ENCODE peak calls at places on chromosome 18, in nine cellular contexts. C is GM12878, H is GM23338, X is stomach, J is prostate gland, S is K562, A is spleen, V is endothelial cell of umbilical vein, F is SK-N-SH. Z is an unnamed sample. For H3K4me1, the result is how much of the 10 kb centered on the place peaks cover.

GRCh38 chr18:32300914-32301313 is 111.1 kb downstream of the MEP1B start:
- DNase-seq in C (no peak), H (no peak), X (no peak), J (no peak), S (no peak), A (no peak), V (no peak), F (no peak), Z (no peak)

GRCh38 chr18:3180325-3180724 is 39.4 kb downstream of the MYOM1 start:
- DNase-seq in C (no peak), H (peak), X (no peak), J (no peak), S (no peak), A (no peak), V (no peak), F (no peak), Z (no peak)

GRCh38 chr18:10131036-10131774 is 217.4 kb downstream of the VAPA start:
- DNase-seq in C (no peak), H (peak), X (no peak), J (no peak), S (no peak), A (no peak), V (no peak), F (peak), Z (no peak)

GRCh38 chr18:2293109-2293839 is 278.0 kb downstream of the METTL4 start:
- DNase-seq in C (no peak), H (peak), X (no peak), J (no peak), S (no peak), A (no peak), V (no peak), F (no peak), Z (no peak)

GRCh38 chr18:22174341-22175148 is 5.2 kb downstream of the GATA6 start:
- DNase-seq in C (no peak), H (no peak), X (no peak), J (no peak), S (no peak), A (no peak), V (peak), F (no peak), Z (no peak)

GRCh38 chr18:46632401-46633089 is 24.5 kb downstream of the LOXHD1 start:
- DNase-seq in C (no peak), H (no peak), X (no peak), J (no peak), S (peak), A (no peak), V (no peak), F (no peak), Z (no peak)

GRCh38 chr18:9825571-9826073 is 60.2 kb upstream of the TXNDC2 start:
- DNase-seq in C (no peak), H (no peak), X (no peak), J (peak), S (peak), A (no peak), V (peak), F (no peak), Z (no peak)

GRCh38 chr18:23330423-23330822 is 122.7 kb upstream of the RIOK3 start:
- DNase-seq in C (peak), H (no peak), X (no peak), J (no peak), S (no peak), A (no peak), V (no peak), F (no peak), Z (no peak)

GRCh38 chr18:41073372-41073954 is 881.6 kb upstream of the PIK3C3 start:
- DNase-seq in C (no peak), H (no peak), X (no peak), J (no peak), S (no peak), A (no peak), V (peak), F (no peak), Z (no peak)

GRCh38 chr18:68549257-68549871 is 165.5 kb downstream of the TMX3 start:
- DNase-seq in C (no peak), H (no peak), X (no peak), J (no peak), S (no peak), A (no peak), V (no peak), F (no peak), Z (no peak)

GRCh38 chr18:8348051-8348450 is 261.2 kb upstream of the RAB12 start:
- DNase-seq in C (no peak), H (no peak), X (no peak), J (no peak), S (no peak), A (no peak), V (no peak), F (no peak), Z (no peak)

GRCh38 chr18:43393174-43393573 is 115.9 kb upstream of the SYT4 start:
- DNase-seq in C (no peak), H (no peak), X (no peak), J (no peak), S (no peak), A (no peak), V (no peak), F (peak), Z (no peak)

GRCh38 chr18:6414118-6414722 is 491 bp downstream of the L3MBTL4 start:
- DNase-seq in C (no peak), H (peak), X (peak), J (peak), S (no peak), A (peak), V (no peak), F (peak), Z (peak)

GRCh38 chr18:72762505-72763122 is 105.2 kb downstream of the NETO1 start:
- DNase-seq in C (peak), H (peak), X (no peak), J (peak), S (peak), A (no peak), V (peak), F (peak), Z (no peak)

GRCh38 chr18:5627756-5628511 is 84.1 kb upstream of the EPB41L3 start:
- DNase-seq in C (no peak), H (peak), X (no peak), J (no peak), S (no peak), A (no peak), V (peak), F (no peak), Z (no peak)

GRCh38 chr18:56168049-56168781 is 470.2 kb downstream of the TXNL1 start:
- DNase-seq in C (no peak), H (peak), X (no peak), J (peak), S (no peak), A (peak), V (peak), F (no peak), Z (no peak)
- H3K4me1 ChIP-seq in C (under half), H (under half), X (under half), J (under half), S (under half), A (under half), V (under half), F (under half), Z (under half)

GRCh38 chr18:79588131-79588635 is 91.4 kb upstream of the CTDP1 start:
- DNase-seq in C (no peak), H (no peak), X (no peak), J (no peak), S (no peak), A (peak), V (no peak), F (no peak), Z (peak)

GRCh38 chr18:79590191-79591039 is 89.2 kb upstream of the CTDP1 start:
- DNase-seq in C (no peak), H (no peak), X (no peak), J (no peak), S (no peak), A (peak), V (no peak), F (no peak), Z (no peak)

GRCh38 chr18:79589601-79590091 is 90.0 kb upstream of the CTDP1 start:
- DNase-seq in C (no peak), H (no peak), X (no peak), J (no peak), S (no peak), A (peak), V (no peak), F (no peak), Z (peak)

GRCh38 chr18:79587298-79588125 is 92.1 kb upstream of the CTDP1 start:
- DNase-seq in C (no peak), H (no peak), X (no peak), J (no peak), S (no peak), A (peak), V (no peak), F (no peak), Z (peak)

GRCh38 chr18:79588636-79589481 is 90.7 kb upstream of the CTDP1 start:
- DNase-seq in C (no peak), H (peak), X (peak), J (peak), S (no peak), A (peak), V (peak), F (no peak), Z (peak)
- TF ChIP-seq CTCF in C (no peak), H (no peak), X (no peak), J (no peak), S (no peak), A (no peak), V (no peak), F (no peak), Z (no peak)

GRCh38 chr18:27843783-27844415 is 333.0 kb downstream of the CDH2 start:
- DNase-seq in C (no peak), H (no peak), X (no peak), J (no peak), S (no peak), A (no peak), V (peak), F (no peak), Z (no peak)

GRCh38 chr18:27844416-27844792 is 332.5 kb downstream of the CDH2 start:
- DNase-seq in C (no peak), H (no peak), X (no peak), J (no peak), S (no peak), A (no peak), V (no peak), F (no peak), Z (no peak)

GRCh38 chr18:27845897-27846296 is 331.0 kb downstream of the CDH2 start:
- DNase-seq in C (no peak), H (no peak), X (no peak), J (no peak), S (no peak), A (no peak), V (no peak), F (no peak), Z (no peak)

GRCh38 chr18:27847412-27847811 is 329.5 kb downstream of the CDH2 start:
- DNase-seq in C (no peak), H (no peak), X (no peak), J (peak), S (no peak), A (no peak), V (peak), F (no peak), Z (no peak)
- TF ChIP-seq POLR2AphosphoS5 in C (no peak), H (no peak), X (no peak), J (peak), S (no peak), A (no peak), V (no peak), F (no peak), Z (no peak)

DNA sequence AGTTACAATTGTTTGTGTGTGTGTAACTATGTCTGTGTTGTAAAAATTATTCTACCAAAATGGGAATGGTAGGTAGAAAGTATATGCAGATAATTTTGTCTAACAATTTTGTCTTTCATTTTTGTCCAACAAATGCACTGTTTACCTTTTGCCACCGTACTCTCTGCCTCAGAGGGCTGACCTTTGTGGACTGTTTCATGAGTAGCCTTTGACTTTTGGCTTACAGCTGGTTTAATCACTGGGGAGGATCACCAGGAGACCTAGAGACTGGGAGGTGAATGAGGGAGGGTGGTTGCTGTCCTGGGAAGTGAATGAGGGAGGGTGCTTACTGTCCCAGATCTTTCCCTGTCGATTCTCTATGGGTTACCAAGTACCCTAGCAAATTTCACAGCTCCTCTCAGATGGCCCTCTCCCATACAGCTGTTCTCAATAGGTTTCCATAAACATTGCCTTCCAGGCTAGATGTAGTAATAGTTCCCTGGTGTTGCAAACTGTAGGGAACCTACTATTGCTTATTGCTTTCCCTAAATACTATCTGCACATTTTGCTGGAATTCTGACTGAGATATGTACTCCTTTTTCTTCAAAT is 26.5 kb upstream of the CXXC1 start:
- DNase-seq in C (no peak), H (no peak), X (no peak), J (no peak), S (no peak), A (no peak), V (no peak), F (no peak), Z (no peak)
- H3K4me1 ChIP-seq in C (half or more), H (under half), X (under half), J (under half), S (under half), A (under half), V (under half), F (under half), Z (under half)

GRCh38 chr18:12702221-12703095 is at the start of the genes CEP76 and PSMG2:
- DNase-seq in C (peak), H (peak), X (peak), J (peak), S (peak), A (peak), V (peak), F (peak), Z (peak)
- TF ChIP-seq CTCF in C (no peak), H (no peak), X (no peak), J (no peak), S (no peak), A (no peak), V (no peak), F (no peak), Z (no peak)

DNA sequence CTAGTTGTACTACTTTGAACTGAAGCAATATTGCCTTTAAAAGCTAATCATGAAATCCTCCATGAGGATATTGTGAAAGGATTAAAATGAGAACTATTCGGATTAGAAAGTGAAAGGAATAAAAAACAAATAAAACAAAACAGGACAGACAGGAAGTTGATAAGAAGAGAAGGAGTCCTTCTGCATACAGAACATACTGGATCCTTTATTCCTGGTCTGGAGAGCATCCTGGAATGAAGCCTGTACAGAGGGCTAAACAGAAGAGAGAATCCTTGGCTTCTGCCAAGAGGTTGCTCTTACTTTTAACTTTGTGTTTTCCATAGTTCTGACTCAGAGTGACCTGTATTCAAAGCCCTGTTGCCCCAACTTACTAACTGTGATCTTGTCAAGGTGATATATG is 45.0 kb upstream of the CTIF start:
- DNase-seq in C (no peak), H (no peak), X (no peak), J (no peak), S (no peak), A (no peak), V (peak), F (no peak), Z (no peak)
- TF ChIP-seq POLR2AphosphoS5 in C (no peak), H (no peak), X (no peak), J (peak), S (no peak), A (no peak), V (no peak), F (no peak), Z (no peak)